ENCODE peak calls at places on chromosome 2, in nine cellular contexts. One of them, this sample, is unnamed.

GRCh38 chr2:42906557-42907380 is 114.4 kb upstream of the HAAO start:
- DNase-seq in neural progenitor cell: peak
- DNase-seq in bronchial epithelial cell: no peak
- DNase-seq in Calu3: peak
- DNase-seq in epithelial cell of esophagus: no peak
- DNase-seq in nephron progenitor cell: peak
- DNase-seq in thoracic aorta: no peak
- DNase-seq in foreskin fibroblast: no peak
- DNase-seq in fibroblast of lung: peak
- DNase-seq in this sample: no peak

GRCh38 chr2:1660656-1661650 is 83.4 kb downstream of the PXDN start:
- DNase-seq in neural progenitor cell: no peak
- DNase-seq in bronchial epithelial cell: no peak
- DNase-seq in Calu3: no peak
- DNase-seq in epithelial cell of esophagus: no peak
- DNase-seq in nephron progenitor cell: no peak
- DNase-seq in thoracic aorta: no peak
- DNase-seq in foreskin fibroblast: no peak
- DNase-seq in fibroblast of lung: no peak
- DNase-seq in this sample: no peak

GRCh38 chr2:171272039-171272438 is 111.3 kb upstream of the TLK1 start:
- DNase-seq in neural progenitor cell: no peak
- DNase-seq in bronchial epithelial cell: peak
- DNase-seq in Calu3: peak
- DNase-seq in epithelial cell of esophagus: peak
- DNase-seq in nephron progenitor cell: no peak
- DNase-seq in thoracic aorta: peak
- DNase-seq in foreskin fibroblast: peak
- DNase-seq in fibroblast of lung: peak
- DNase-seq in this sample: no peak

GRCh38 chr2:225124311-225124832 is 82.1 kb upstream of the DOCK10 start:
- DNase-seq in neural progenitor cell: no peak
- DNase-seq in bronchial epithelial cell: no peak
- DNase-seq in Calu3: no peak
- DNase-seq in epithelial cell of esophagus: no peak
- DNase-seq in nephron progenitor cell: no peak
- DNase-seq in thoracic aorta: no peak
- DNase-seq in foreskin fibroblast: no peak
- DNase-seq in fibroblast of lung: no peak
- DNase-seq in this sample: no peak

GRCh38 chr2:190119257-190119656 is 56.7 kb upstream of the MSTN start:
- DNase-seq in neural progenitor cell: peak
- DNase-seq in bronchial epithelial cell: no peak
- DNase-seq in Calu3: no peak
- DNase-seq in epithelial cell of esophagus: no peak
- DNase-seq in nephron progenitor cell: peak
- DNase-seq in thoracic aorta: no peak
- DNase-seq in foreskin fibroblast: no peak
- DNase-seq in fibroblast of lung: no peak
- DNase-seq in this sample: peak

GRCh38 chr2:66271777-66272176 is 163.1 kb upstream of the MEIS1 start:
- DNase-seq in neural progenitor cell: no peak
- DNase-seq in bronchial epithelial cell: no peak
- DNase-seq in Calu3: peak
- DNase-seq in epithelial cell of esophagus: no peak
- DNase-seq in nephron progenitor cell: no peak
- DNase-seq in thoracic aorta: no peak
- DNase-seq in foreskin fibroblast: no peak
- DNase-seq in fibroblast of lung: no peak
- DNase-seq in this sample: no peak

GRCh38 chr2:139917723-139918384 is 1137.7 kb upstream of the NXPH2 start:
- DNase-seq in neural progenitor cell: no peak
- DNase-seq in bronchial epithelial cell: no peak
- DNase-seq in Calu3: no peak
- DNase-seq in epithelial cell of esophagus: no peak
- DNase-seq in nephron progenitor cell: no peak
- DNase-seq in thoracic aorta: no peak
- DNase-seq in foreskin fibroblast: no peak
- DNase-seq in fibroblast of lung: no peak
- DNase-seq in this sample: no peak

GRCh38 chr2:196677404-196677803 is 37.9 kb downstream of the CCDC150 start:
- DNase-seq in neural progenitor cell: no peak
- DNase-seq in bronchial epithelial cell: peak
- DNase-seq in Calu3: no peak
- DNase-seq in epithelial cell of esophagus: peak
- DNase-seq in nephron progenitor cell: no peak
- DNase-seq in thoracic aorta: no peak
- DNase-seq in foreskin fibroblast: peak
- DNase-seq in fibroblast of lung: peak
- DNase-seq in this sample: no peak

GRCh38 chr2:36692078-36692477 is 4.4 kb upstream of the VIT start:
- DNase-seq in neural progenitor cell: no peak
- DNase-seq in bronchial epithelial cell: no peak
- DNase-seq in Calu3: no peak
- DNase-seq in epithelial cell of esophagus: no peak
- DNase-seq in nephron progenitor cell: no peak
- DNase-seq in thoracic aorta: no peak
- DNase-seq in foreskin fibroblast: no peak
- DNase-seq in fibroblast of lung: no peak
- DNase-seq in this sample: no peak

GRCh38 chr2:147500229-147500628 is 344.6 kb upstream of the ACVR2A start:
- DNase-seq in neural progenitor cell: no peak
- DNase-seq in bronchial epithelial cell: no peak
- DNase-seq in Calu3: no peak
- DNase-seq in epithelial cell of esophagus: no peak
- DNase-seq in nephron progenitor cell: no peak
- DNase-seq in thoracic aorta: no peak
- DNase-seq in foreskin fibroblast: no peak
- DNase-seq in fibroblast of lung: no peak
- DNase-seq in this sample: no peak

GRCh38 chr2:143205106-143205764 is 76.0 kb downstream of the ARHGAP15 start:
- DNase-seq in neural progenitor cell: no peak
- DNase-seq in bronchial epithelial cell: peak
- DNase-seq in Calu3: no peak
- DNase-seq in epithelial cell of esophagus: peak
- DNase-seq in nephron progenitor cell: no peak
- DNase-seq in thoracic aorta: no peak
- DNase-seq in foreskin fibroblast: no peak
- DNase-seq in fibroblast of lung: peak
- DNase-seq in this sample: no peak

GRCh38 chr2:109537565-109538221 is 76.1 kb downstream of the SEPTIN10 start:
- DNase-seq in neural progenitor cell: no peak
- DNase-seq in bronchial epithelial cell: no peak
- DNase-seq in Calu3: no peak
- DNase-seq in epithelial cell of esophagus: no peak
- DNase-seq in nephron progenitor cell: no peak
- DNase-seq in thoracic aorta: no peak
- DNase-seq in foreskin fibroblast: no peak
- DNase-seq in fibroblast of lung: peak
- DNase-seq in this sample: no peak

GRCh38 chr2:26563686-26564085 is 77.5 kb downstream of the CIB4 start:
- DNase-seq in neural progenitor cell: no peak
- DNase-seq in bronchial epithelial cell: no peak
- DNase-seq in Calu3: no peak
- DNase-seq in epithelial cell of esophagus: no peak
- DNase-seq in nephron progenitor cell: no peak
- DNase-seq in thoracic aorta: no peak
- DNase-seq in foreskin fibroblast: no peak
- DNase-seq in fibroblast of lung: no peak
- DNase-seq in this sample: no peak

GRCh38 chr2:156322103-156322671 is 10.3 kb downstream of the NR4A2 start:
- DNase-seq in neural progenitor cell: no peak
- DNase-seq in bronchial epithelial cell: no peak
- DNase-seq in Calu3: no peak
- DNase-seq in epithelial cell of esophagus: no peak
- DNase-seq in nephron progenitor cell: no peak
- DNase-seq in thoracic aorta: no peak
- DNase-seq in foreskin fibroblast: no peak
- DNase-seq in fibroblast of lung: no peak
- DNase-seq in this sample: no peak

GRCh38 chr2:13353083-13353482 is 636.3 kb downstream of the TRIB2 start:
- DNase-seq in neural progenitor cell: no peak
- DNase-seq in bronchial epithelial cell: no peak
- DNase-seq in Calu3: no peak
- DNase-seq in epithelial cell of esophagus: no peak
- DNase-seq in nephron progenitor cell: no peak
- DNase-seq in thoracic aorta: no peak
- DNase-seq in foreskin fibroblast: no peak
- DNase-seq in fibroblast of lung: no peak
- DNase-seq in this sample: no peak

GRCh38 chr2:146986161-146986560 is 858.7 kb upstream of the ACVR2A start:
- DNase-seq in neural progenitor cell: no peak
- DNase-seq in bronchial epithelial cell: peak
- DNase-seq in Calu3: no peak
- DNase-seq in epithelial cell of esophagus: peak
- DNase-seq in nephron progenitor cell: no peak
- DNase-seq in thoracic aorta: no peak
- DNase-seq in foreskin fibroblast: peak
- DNase-seq in fibroblast of lung: peak
- DNase-seq in this sample: no peak

GRCh38 chr2:34892766-34893165 is 1293.7 kb upstream of the FAM98A start:
- DNase-seq in neural progenitor cell: no peak
- DNase-seq in bronchial epithelial cell: no peak
- DNase-seq in Calu3: no peak
- DNase-seq in epithelial cell of esophagus: no peak
- DNase-seq in nephron progenitor cell: no peak
- DNase-seq in thoracic aorta: no peak
- DNase-seq in foreskin fibroblast: no peak
- DNase-seq in fibroblast of lung: no peak
- DNase-seq in this sample: no peak

GRCh38 chr2:215784371-215784783 is 229.0 kb downstream of the MREG start:
- DNase-seq in neural progenitor cell: no peak
- DNase-seq in bronchial epithelial cell: no peak
- DNase-seq in Calu3: no peak
- DNase-seq in epithelial cell of esophagus: no peak
- DNase-seq in nephron progenitor cell: no peak
- DNase-seq in thoracic aorta: no peak
- DNase-seq in foreskin fibroblast: peak
- DNase-seq in fibroblast of lung: peak
- DNase-seq in this sample: no peak

GRCh38 chr2:176085861-176086771 is 2.4 kb upstream of the EVX2 start:
- DNase-seq in neural progenitor cell: peak
- DNase-seq in bronchial epithelial cell: no peak
- DNase-seq in Calu3: peak
- DNase-seq in epithelial cell of esophagus: peak
- DNase-seq in nephron progenitor cell: peak
- DNase-seq in thoracic aorta: no peak
- DNase-seq in foreskin fibroblast: no peak
- DNase-seq in fibroblast of lung: peak
- DNase-seq in this sample: no peak

DNA sequence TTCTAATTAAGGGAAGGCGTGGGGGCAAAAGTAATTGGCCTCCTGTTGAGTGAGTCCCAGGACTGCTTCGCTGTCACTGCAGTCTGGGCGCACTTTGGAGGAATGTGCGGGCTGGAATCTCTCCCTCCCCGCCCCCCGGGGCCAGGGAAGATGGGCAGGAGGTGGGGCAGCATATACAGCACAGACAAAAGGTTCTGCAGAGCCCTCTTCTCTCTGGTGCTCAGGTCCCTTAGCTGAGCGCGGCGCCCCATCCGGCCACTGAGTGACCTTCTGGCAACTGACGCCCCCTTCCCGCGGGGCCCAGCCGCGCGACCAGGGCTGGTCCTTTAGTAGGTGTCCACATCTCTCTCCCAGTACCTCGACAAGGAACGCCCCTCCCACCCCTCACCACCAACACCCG is 685.8 kb downstream of the NRXN1 start:
- DNase-seq in neural progenitor cell: peak
- DNase-seq in bronchial epithelial cell: no peak
- DNase-seq in Calu3: no peak
- DNase-seq in epithelial cell of esophagus: no peak
- DNase-seq in nephron progenitor cell: peak
- DNase-seq in thoracic aorta: no peak
- DNase-seq in foreskin fibroblast: no peak
- DNase-seq in fibroblast of lung: no peak
- DNase-seq in this sample: no peak
- TF ChIP-seq CTCF in neural progenitor cell: peak
- TF ChIP-seq CTCF in bronchial epithelial cell: no peak
- TF ChIP-seq CTCF in Calu3: no peak
- TF ChIP-seq CTCF in epithelial cell of esophagus: no peak
- TF ChIP-seq CTCF in nephron progenitor cell: no peak
- TF ChIP-seq CTCF in thoracic aorta: no peak
- TF ChIP-seq CTCF in foreskin fibroblast: no peak
- TF ChIP-seq CTCF in fibroblast of lung: no peak
- TF ChIP-seq CTCF in this sample: peak

GRCh38 chr2:10520154-10520553 is 72.0 kb upstream of the ODC1 start:
- DNase-seq in neural progenitor cell: no peak
- DNase-seq in bronchial epithelial cell: no peak
- DNase-seq in Calu3: no peak
- DNase-seq in epithelial cell of esophagus: no peak
- DNase-seq in nephron progenitor cell: no peak
- DNase-seq in thoracic aorta: no peak
- DNase-seq in foreskin fibroblast: no peak
- DNase-seq in fibroblast of lung: no peak
- DNase-seq in this sample: no peak
- TF ChIP-seq CTCF in neural progenitor cell: peak
- TF ChIP-seq CTCF in bronchial epithelial cell: no peak
- TF ChIP-seq CTCF in Calu3: peak
- TF ChIP-seq CTCF in epithelial cell of esophagus: peak
- TF ChIP-seq CTCF in nephron progenitor cell: peak
- TF ChIP-seq CTCF in thoracic aorta: no peak
- TF ChIP-seq CTCF in foreskin fibroblast: no peak
- TF ChIP-seq CTCF in fibroblast of lung: no peak
- TF ChIP-seq CTCF in this sample: peak

DNA sequence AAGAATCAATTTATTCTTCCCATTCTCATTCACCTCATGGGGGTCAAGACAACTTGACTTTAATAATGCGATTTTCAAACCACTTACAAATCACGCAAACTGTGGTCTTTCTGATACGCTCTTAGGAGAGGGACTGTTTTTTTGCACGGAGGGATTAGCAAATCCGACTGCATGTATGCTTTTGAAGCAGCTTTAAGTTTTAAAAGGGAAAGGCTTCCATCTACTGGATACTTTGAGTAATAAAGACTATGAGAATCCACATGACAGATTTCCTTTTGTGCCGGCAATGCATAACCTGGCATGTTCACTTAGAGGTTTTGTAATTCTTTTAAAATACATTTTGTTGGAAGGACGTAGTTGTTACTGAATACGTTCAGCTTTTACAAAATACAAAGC is 322.9 kb upstream of the KCNJ3 start:
- DNase-seq in neural progenitor cell: peak
- DNase-seq in bronchial epithelial cell: peak
- DNase-seq in Calu3: peak
- DNase-seq in epithelial cell of esophagus: peak
- DNase-seq in nephron progenitor cell: peak
- DNase-seq in thoracic aorta: no peak
- DNase-seq in foreskin fibroblast: no peak
- DNase-seq in fibroblast of lung: peak
- DNase-seq in this sample: no peak
- TF ChIP-seq CTCF in neural progenitor cell: peak
- TF ChIP-seq CTCF in bronchial epithelial cell: peak
- TF ChIP-seq CTCF in Calu3: peak
- TF ChIP-seq CTCF in epithelial cell of esophagus: peak
- TF ChIP-seq CTCF in nephron progenitor cell: peak
- TF ChIP-seq CTCF in thoracic aorta: peak
- TF ChIP-seq CTCF in foreskin fibroblast: no peak
- TF ChIP-seq CTCF in fibroblast of lung: no peak
- TF ChIP-seq CTCF in this sample: peak

GRCh38 chr2:168254158-168254935 is 7.0 kb upstream of the STK39 start:
- DNase-seq in neural progenitor cell: no peak
- DNase-seq in bronchial epithelial cell: peak
- DNase-seq in Calu3: no peak
- DNase-seq in epithelial cell of esophagus: peak
- DNase-seq in nephron progenitor cell: no peak
- DNase-seq in thoracic aorta: no peak
- DNase-seq in foreskin fibroblast: peak
- DNase-seq in fibroblast of lung: peak
- DNase-seq in this sample: no peak
- TF ChIP-seq CTCF in neural progenitor cell: no peak
- TF ChIP-seq CTCF in bronchial epithelial cell: no peak
- TF ChIP-seq CTCF in Calu3: no peak
- TF ChIP-seq CTCF in epithelial cell of esophagus: no peak
- TF ChIP-seq CTCF in nephron progenitor cell: no peak
- TF ChIP-seq CTCF in thoracic aorta: no peak
- TF ChIP-seq CTCF in foreskin fibroblast: no peak
- TF ChIP-seq CTCF in fibroblast of lung: no peak
- TF ChIP-seq CTCF in this sample: no peak